ENCODE peak calls at places on chromosomes 1 and 21, in five cellular contexts. One of them, this sample, is unnamed.
A peak's percentile ranks its signal among the peaks of the same experiment; 100 is the strongest.

GRCh38 chr1:8416857-8417256 is 98.9 kb downstream of the SLC45A1 start:
- DNase-seq in GM20000: no peak
- DNase-seq in neural crest cell: no peak
- DNase-seq in cardiac muscle cell: no peak
- DNase-seq in GM12878: no peak
- DNase-seq in this sample: no peak

GRCh38 chr1:234603221-234604204 is 6.5 kb downstream of the IRF2BP2 start:
- DNase-seq in GM20000: no peak
- DNase-seq in neural crest cell: no peak
- DNase-seq in cardiac muscle cell: peak; percentile 67
- DNase-seq in GM12878: no peak
- DNase-seq in this sample: no peak

GRCh38 chr21:30234643-30235042 is 18.7 kb upstream of the CLDN8 start:
- DNase-seq in GM20000: no peak
- DNase-seq in neural crest cell: no peak
- DNase-seq in cardiac muscle cell: peak; percentile 43
- DNase-seq in GM12878: no peak
- DNase-seq in this sample: no peak

GRCh38 chr21:45517249-45518065 is 24.8 kb downstream of the SLC19A1 start:
- DNase-seq in GM20000: peak; percentile 71
- DNase-seq in neural crest cell: no peak
- DNase-seq in cardiac muscle cell: peak; percentile 52
- DNase-seq in GM12878: peak; percentile 50
- DNase-seq in this sample: peak; percentile 53

GRCh38 chr1:228146761-228147693 is 2.7 kb upstream of the GJC2 start:
- DNase-seq in GM20000: peak; percentile 12
- DNase-seq in neural crest cell: no peak
- DNase-seq in cardiac muscle cell: no peak
- DNase-seq in GM12878: no peak
- DNase-seq in this sample: peak; percentile 14

GRCh38 chr1:35594005-35594760 is 21.1 kb downstream of the TFAP2E start:
- DNase-seq in GM20000: no peak
- DNase-seq in neural crest cell: no peak
- DNase-seq in cardiac muscle cell: no peak
- DNase-seq in GM12878: no peak
- DNase-seq in this sample: no peak

GRCh38 chr1:39752703-39753102 is 14.0 kb downstream of the PPIE start:
- DNase-seq in GM20000: no peak
- DNase-seq in neural crest cell: no peak
- DNase-seq in cardiac muscle cell: no peak
- DNase-seq in GM12878: no peak
- DNase-seq in this sample: no peak

GRCh38 chr1:90122679-90123340 is 127.9 kb downstream of the ZNF326 start:
- DNase-seq in GM20000: no peak
- DNase-seq in neural crest cell: no peak
- DNase-seq in cardiac muscle cell: no peak
- DNase-seq in GM12878: no peak
- DNase-seq in this sample: no peak

GRCh38 chr1:76819976-76820375 is 47.3 kb upstream of the ST6GALNAC5 start:
- DNase-seq in GM20000: no peak
- DNase-seq in neural crest cell: no peak
- DNase-seq in cardiac muscle cell: no peak
- DNase-seq in GM12878: no peak
- DNase-seq in this sample: no peak

GRCh38 chr1:179310721-179311120 is 17.1 kb downstream of the SOAT1 start:
- DNase-seq in GM20000: no peak
- DNase-seq in neural crest cell: no peak
- DNase-seq in cardiac muscle cell: peak; percentile 61
- DNase-seq in GM12878: no peak
- DNase-seq in this sample: no peak

GRCh38 chr1:93143729-93144229 is 36.4 kb downstream of the TMED5 start:
- DNase-seq in GM20000: no peak
- DNase-seq in neural crest cell: no peak
- DNase-seq in cardiac muscle cell: no peak
- DNase-seq in GM12878: no peak
- DNase-seq in this sample: no peak

GRCh38 chr1:36133484-36133883 is 8.5 kb upstream of the COL8A2 start:
- DNase-seq in GM20000: no peak
- DNase-seq in neural crest cell: no peak
- DNase-seq in cardiac muscle cell: peak; percentile 96
- DNase-seq in GM12878: no peak
- DNase-seq in this sample: no peak

GRCh38 chr1:218850367-218850766 is 323.3 kb upstream of the LYPLAL1 start:
- DNase-seq in GM20000: no peak
- DNase-seq in neural crest cell: no peak
- DNase-seq in cardiac muscle cell: no peak
- DNase-seq in GM12878: no peak
- DNase-seq in this sample: no peak

GRCh38 chr1:22457356-22457755 is 5.7 kb downstream of the ZBTB40 start:
- DNase-seq in GM20000: no peak
- DNase-seq in neural crest cell: no peak
- DNase-seq in cardiac muscle cell: peak; percentile 80
- DNase-seq in GM12878: no peak
- DNase-seq in this sample: no peak

GRCh38 chr1:200231787-200232222 is 178.0 kb downstream of the ZNF281 start:
- DNase-seq in GM20000: no peak
- DNase-seq in neural crest cell: no peak
- DNase-seq in cardiac muscle cell: no peak
- DNase-seq in GM12878: no peak
- DNase-seq in this sample: no peak

GRCh38 chr1:18633428-18634155 is 2.9 kb downstream of the PAX7 start:
- DNase-seq in GM20000: peak; percentile 23
- DNase-seq in neural crest cell: no peak
- DNase-seq in cardiac muscle cell: no peak
- DNase-seq in GM12878: no peak
- DNase-seq in this sample: no peak

GRCh38 chr1:210239295-210240155 is 6.9 kb downstream of the SERTAD4 start:
- DNase-seq in GM20000: no peak
- DNase-seq in neural crest cell: no peak
- DNase-seq in cardiac muscle cell: peak; percentile 84
- DNase-seq in GM12878: no peak
- DNase-seq in this sample: no peak

GRCh38 chr1:2093055-2093454 is 42.8 kb downstream of the PRKCZ start:
- DNase-seq in GM20000: no peak
- DNase-seq in neural crest cell: no peak
- DNase-seq in cardiac muscle cell: no peak
- DNase-seq in GM12878: no peak
- DNase-seq in this sample: no peak

GRCh38 chr1:2545754-2546514 is 10.2 kb upstream of the TNFRSF14 start:
- DNase-seq in GM20000: peak; percentile 98
- DNase-seq in neural crest cell: peak; percentile 78
- DNase-seq in cardiac muscle cell: peak; percentile 65
- DNase-seq in GM12878: peak; percentile 80
- DNase-seq in this sample: peak; percentile 97

GRCh38 chr1:112817555-112818373 is 102.6 kb upstream of the PPM1J start:
- DNase-seq in GM20000: no peak
- DNase-seq in neural crest cell: no peak
- DNase-seq in cardiac muscle cell: no peak
- DNase-seq in GM12878: no peak
- DNase-seq in this sample: no peak

GRCh38 chr1:34976384-34977209 is 8.6 kb downstream of the TMEM35B start:
- DNase-seq in GM20000: no peak
- DNase-seq in neural crest cell: no peak
- DNase-seq in cardiac muscle cell: no peak
- DNase-seq in GM12878: no peak
- DNase-seq in this sample: no peak

GRCh38 chr1:107668762-107669161 is 296.2 kb downstream of the VAV3 start:
- DNase-seq in GM20000: no peak
- DNase-seq in neural crest cell: no peak
- DNase-seq in cardiac muscle cell: no peak
- DNase-seq in GM12878: no peak
- DNase-seq in this sample: no peak

GRCh38 chr1:41359211-41360073 is 1.8 kb upstream of the FOXO6 start:
- DNase-seq in GM20000: peak; percentile 30
- DNase-seq in neural crest cell: no peak
- DNase-seq in cardiac muscle cell: peak; percentile 57
- DNase-seq in GM12878: no peak
- DNase-seq in this sample: no peak

GRCh38 chr1:231315887-231316286 is 21.8 kb downstream of the EXOC8 start:
- DNase-seq in GM20000: peak; percentile 66
- DNase-seq in neural crest cell: no peak
- DNase-seq in cardiac muscle cell: peak; percentile 65
- DNase-seq in GM12878: no peak
- DNase-seq in this sample: peak; percentile 58

GRCh38 chr1:19430121-19431068 is 54.9 kb downstream of the CAPZB start:
- DNase-seq in GM20000: no peak
- DNase-seq in neural crest cell: no peak
- DNase-seq in cardiac muscle cell: peak; percentile 77
- DNase-seq in GM12878: no peak
- DNase-seq in this sample: no peak

GRCh38 chr21:35904995-35905972 is 155.0 kb downstream of the SETD4 start:
- DNase-seq in GM20000: no peak
- DNase-seq in neural crest cell: no peak
- DNase-seq in cardiac muscle cell: peak; percentile 67
- DNase-seq in GM12878: no peak
- DNase-seq in this sample: no peak

GRCh38 chr21:35908311-35909078 is 151.8 kb downstream of the SETD4 start:
- DNase-seq in GM20000: no peak
- DNase-seq in neural crest cell: no peak
- DNase-seq in cardiac muscle cell: no peak
- DNase-seq in GM12878: no peak
- DNase-seq in this sample: no peak

GRCh38 chr21:35906587-35906986 is 153.7 kb downstream of the SETD4 start:
- DNase-seq in GM20000: no peak
- DNase-seq in neural crest cell: no peak
- DNase-seq in cardiac muscle cell: no peak
- DNase-seq in GM12878: no peak
- DNase-seq in this sample: no peak

GRCh38 chr21:35909456-35910178 is 150.7 kb downstream of the SETD4 start:
- DNase-seq in GM20000: no peak
- DNase-seq in neural crest cell: no peak
- DNase-seq in cardiac muscle cell: no peak
- DNase-seq in GM12878: no peak
- DNase-seq in this sample: no peak

DNA sequence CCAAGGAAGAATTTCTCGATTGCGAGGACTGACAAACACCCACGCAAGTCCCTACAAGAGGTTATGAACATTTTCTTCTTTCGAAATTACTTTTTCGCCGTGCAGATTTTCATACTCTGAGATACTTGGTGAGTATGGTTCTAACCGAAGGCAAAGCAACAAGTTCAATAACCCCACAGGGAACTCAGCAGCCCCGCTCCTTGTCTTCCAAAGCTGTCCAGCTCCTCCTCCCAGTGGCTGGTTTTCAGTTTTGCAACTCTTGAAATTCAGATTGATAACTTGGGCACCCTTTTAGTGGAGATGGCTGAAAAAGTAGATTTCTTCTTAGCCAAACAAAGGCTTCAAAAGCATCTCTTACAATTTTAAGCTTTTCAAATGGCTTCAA is 154.4 kb downstream of the SETD4 start:
- DNase-seq in GM20000: no peak
- DNase-seq in neural crest cell: no peak
- DNase-seq in cardiac muscle cell: no peak
- DNase-seq in GM12878: no peak
- DNase-seq in this sample: no peak
- TF ChIP-seq CTCF in GM20000: no peak
- TF ChIP-seq CTCF in neural crest cell: no peak
- TF ChIP-seq CTCF in cardiac muscle cell: no peak
- TF ChIP-seq CTCF in GM12878: no peak
- TF ChIP-seq CTCF in this sample: no peak

GRCh38 chr21:16455978-16456377 is 726.2 kb downstream of the USP25 start:
- DNase-seq in GM20000: no peak
- DNase-seq in neural crest cell: no peak
- DNase-seq in cardiac muscle cell: no peak
- DNase-seq in GM12878: no peak
- DNase-seq in this sample: no peak

GRCh38 chr21:16457498-16457897 is 727.7 kb downstream of the USP25 start:
- DNase-seq in GM20000: no peak
- DNase-seq in neural crest cell: no peak
- DNase-seq in cardiac muscle cell: no peak
- DNase-seq in GM12878: no peak
- DNase-seq in this sample: no peak

GRCh38 chr21:16455526-16455925 is 725.7 kb downstream of the USP25 start:
- DNase-seq in GM20000: no peak
- DNase-seq in neural crest cell: no peak
- DNase-seq in cardiac muscle cell: no peak
- DNase-seq in GM12878: no peak
- DNase-seq in this sample: no peak

GRCh38 chr21:16454371-16454770 is 724.6 kb downstream of the USP25 start:
- DNase-seq in GM20000: no peak
- DNase-seq in neural crest cell: no peak
- DNase-seq in cardiac muscle cell: peak; percentile 51
- DNase-seq in GM12878: no peak
- DNase-seq in this sample: no peak
- TF ChIP-seq CTCF in GM20000: no peak
- TF ChIP-seq CTCF in neural crest cell: peak; percentile 53
- TF ChIP-seq CTCF in cardiac muscle cell: peak; percentile 51
- TF ChIP-seq CTCF in GM12878: no peak
- TF ChIP-seq CTCF in this sample: no peak

GRCh38 chr1:154183045-154183968 is 8.6 kb downstream of the TPM3 start:
- DNase-seq in GM20000: peak; percentile 89
- DNase-seq in neural crest cell: peak; percentile 94
- DNase-seq in cardiac muscle cell: peak; percentile 98
- DNase-seq in GM12878: peak; percentile 73
- DNase-seq in this sample: peak; percentile 95

GRCh38 chr1:154178856-154179811 is 12.8 kb downstream of the TPM3 start:
- DNase-seq in GM20000: no peak
- DNase-seq in neural crest cell: no peak
- DNase-seq in cardiac muscle cell: peak; percentile 54
- DNase-seq in GM12878: no peak
- DNase-seq in this sample: no peak

GRCh38 chr1:154181944-154182341 is 10.0 kb downstream of the TPM3 start:
- DNase-seq in GM20000: no peak
- DNase-seq in neural crest cell: no peak
- DNase-seq in cardiac muscle cell: no peak
- DNase-seq in GM12878: no peak
- DNase-seq in this sample: no peak

GRCh38 chr1:154179951-154180687 is 11.8 kb downstream of the TPM3 start:
- DNase-seq in GM20000: peak; percentile 50
- DNase-seq in neural crest cell: no peak
- DNase-seq in cardiac muscle cell: no peak
- DNase-seq in GM12878: no peak
- DNase-seq in this sample: peak; percentile 63

GRCh38 chr1:154182342-154183044 is 9.4 kb downstream of the TPM3 start:
- DNase-seq in GM20000: peak; percentile 77
- DNase-seq in neural crest cell: peak; percentile 30
- DNase-seq in cardiac muscle cell: peak; percentile 89
- DNase-seq in GM12878: peak; percentile 71
- DNase-seq in this sample: peak; percentile 83
- TF ChIP-seq CTCF in GM20000: no peak
- TF ChIP-seq CTCF in neural crest cell: no peak
- TF ChIP-seq CTCF in cardiac muscle cell: peak; percentile 9
- TF ChIP-seq CTCF in GM12878: no peak
- TF ChIP-seq CTCF in this sample: no peak

GRCh38 chr1:116372651-116373444 is at the start of gene ATP1A1:
- DNase-seq in GM20000: peak; percentile 97
- DNase-seq in neural crest cell: peak; percentile 97
- DNase-seq in cardiac muscle cell: peak; percentile 96
- DNase-seq in GM12878: peak; percentile 70
- DNase-seq in this sample: peak; percentile 98
- TF ChIP-seq CTCF in GM20000: no peak
- TF ChIP-seq CTCF in neural crest cell: peak; percentile 14
- TF ChIP-seq CTCF in cardiac muscle cell: peak; percentile 10
- TF ChIP-seq CTCF in GM12878: peak; percentile 9
- TF ChIP-seq CTCF in this sample: no peak

GRCh38 chr1:64487061-64487460 is 17.1 kb downstream of the CACHD1 start:
- DNase-seq in GM20000: no peak
- DNase-seq in neural crest cell: no peak
- DNase-seq in cardiac muscle cell: no peak
- DNase-seq in GM12878: no peak
- DNase-seq in this sample: no peak
- TF ChIP-seq CTCF in GM20000: no peak
- TF ChIP-seq CTCF in neural crest cell: no peak
- TF ChIP-seq CTCF in cardiac muscle cell: no peak
- TF ChIP-seq CTCF in GM12878: no peak
- TF ChIP-seq CTCF in this sample: no peak

GRCh38 chr1:31214316-31215082 is 25.2 kb downstream of the NKAIN1 start:
- DNase-seq in GM20000: no peak
- DNase-seq in neural crest cell: peak; percentile 16
- DNase-seq in cardiac muscle cell: no peak
- DNase-seq in GM12878: no peak
- DNase-seq in this sample: no peak
- TF ChIP-seq CTCF in GM20000: no peak
- TF ChIP-seq CTCF in neural crest cell: no peak
- TF ChIP-seq CTCF in cardiac muscle cell: no peak
- TF ChIP-seq CTCF in GM12878: no peak
- TF ChIP-seq CTCF in this sample: no peak